ENCODE peak calls at places on chromosomes 16 and 17, in four cellular contexts. One of them, this sample, is unnamed.

GRCh38 chr17:60106377-60107059 is 27.8 kb upstream of the HEATR6 start:
- DNase-seq in NB4: no peak
- DNase-seq in neuronal stem cell: no peak
- DNase-seq in GM12891: no peak
- DNase-seq in this sample: no peak

GRCh38 chr16:85641776-85642176 is 28.7 kb downstream of the GSE1 start:
- DNase-seq in NB4: no peak
- DNase-seq in neuronal stem cell: no peak
- DNase-seq in GM12891: no peak
- DNase-seq in this sample: no peak

GRCh38 chr17:5329784-5330557 is 47.9 kb downstream of the RABEP1 start:
- DNase-seq in NB4: no peak
- DNase-seq in neuronal stem cell: no peak
- DNase-seq in GM12891: no peak
- DNase-seq in this sample: no peak

GRCh38 chr17:39979865-39980401 is 674 bp upstream of the PSMD3 start:
- DNase-seq in NB4: peak; percentile 89
- DNase-seq in neuronal stem cell: no peak
- DNase-seq in GM12891: no peak
- DNase-seq in this sample: no peak

GRCh38 chr17:81332949-81333570 is 38.0 kb upstream of the SLC38A10 start:
- DNase-seq in NB4: no peak
- DNase-seq in neuronal stem cell: no peak
- DNase-seq in GM12891: no peak
- DNase-seq in this sample: no peak

GRCh38 chr16:47065766-47066688 is 77.7 kb downstream of the NETO2 start:
- DNase-seq in NB4: no peak
- DNase-seq in neuronal stem cell: no peak
- DNase-seq in GM12891: no peak
- DNase-seq in this sample: no peak

GRCh38 chr17:28570716-28571254 is 539 bp downstream of the PIGS start:
- DNase-seq in NB4: peak; percentile 67
- DNase-seq in neuronal stem cell: no peak
- DNase-seq in GM12891: peak; percentile 38
- DNase-seq in this sample: peak; percentile 62

GRCh38 chr17:76447931-76448652 is 4.9 kb downstream of the UBE2O start:
- DNase-seq in NB4: no peak
- DNase-seq in neuronal stem cell: no peak
- DNase-seq in GM12891: no peak
- DNase-seq in this sample: no peak

GRCh38 chr17:59842901-59843652 is 49.7 kb downstream of the TUBD1 start:
- DNase-seq in NB4: peak; percentile 51
- DNase-seq in neuronal stem cell: no peak
- DNase-seq in GM12891: no peak
- DNase-seq in this sample: peak; percentile 93

GRCh38 chr17:70655179-70655578 is 485.8 kb downstream of the KCNJ2 start:
- DNase-seq in NB4: no peak
- DNase-seq in neuronal stem cell: no peak
- DNase-seq in GM12891: no peak
- DNase-seq in this sample: no peak

GRCh38 chr16:19744670-19745069 is 26.6 kb downstream of the IQCK start:
- DNase-seq in NB4: no peak
- DNase-seq in neuronal stem cell: no peak
- DNase-seq in GM12891: no peak
- DNase-seq in this sample: no peak

GRCh38 chr16:3879887-3880564 is 487 bp downstream of the CREBBP start:
- DNase-seq in NB4: peak; percentile 74
- DNase-seq in neuronal stem cell: no peak
- DNase-seq in GM12891: peak; percentile 61
- DNase-seq in this sample: peak; percentile 66

GRCh38 chr17:46894476-46895151 is 28.3 kb upstream of the GOSR2 start:
- DNase-seq in NB4: no peak
- DNase-seq in neuronal stem cell: no peak
- DNase-seq in GM12891: no peak
- DNase-seq in this sample: no peak

GRCh38 chr17:419073-419735 is 66.6 kb upstream of the RPH3AL start:
- DNase-seq in NB4: no peak
- DNase-seq in neuronal stem cell: no peak
- DNase-seq in GM12891: no peak
- DNase-seq in this sample: no peak

This sample was measured in T47D.